ENCODE peak calls at places on chromosomes 3 and 15, in eight cellular contexts. M is WTC11; W is T-helper 9 cell; C is RPMI7951; Z is ovary; G is Caco-2; T is activated naive CD4-positive, alpha-beta T cell treated with anti-CD3 and anti-CD28 coated beads, Interleukin-2, amount 10 ng/mL, durations not matched to agents 7 days and 5 days; Q is glutamatergic neuron. D is an unnamed sample.

GRCh38 chr3:87041191-87041590 is 50.2 kb upstream of the VGLL3 start:
- DNase-seq in Q (no peak), G (no peak), T (no peak), C (no peak), M (no peak), Z (no peak), W (no peak), D (no peak)

GRCh38 chr15:61943992-61944391 is 116.3 kb downstream of the VPS13C start:
- DNase-seq in Z (no peak), C (no peak), M (no peak), G (no peak), W (no peak), Q (no peak), T (no peak), D (no peak)

GRCh38 chr3:132726341-132726823 is 4.2 kb upstream of the NPHP3 start:
- DNase-seq in C (peak), M (no peak), W (no peak), Z (no peak), Q (no peak), T (no peak), G (peak), D (no peak)

GRCh38 chr3:159796226-159796625 is 192.4 kb upstream of the IL12A start:
- DNase-seq in T (no peak), M (no peak), Q (no peak), W (no peak), Z (no peak), C (peak), G (no peak), D (no peak)

GRCh38 chr15:94324117-94324826 is 92.9 kb downstream of the MCTP2 start:
- DNase-seq in M (peak), W (peak), C (peak), T (peak), Z (peak), G (peak), Q (peak), D (peak)

GRCh38 chr3:53880396-53881345 is 1.3 kb downstream of the ACTR8 start:
- DNase-seq in Q (no peak), Z (no peak), M (no peak), T (no peak), C (peak), G (no peak), W (no peak), D (no peak)

GRCh38 chr3:193831495-193832455 is 238.8 kb downstream of the OPA1 start:
- DNase-seq in Z (no peak), Q (no peak), W (no peak), C (no peak), G (no peak), T (no peak), M (no peak), D (no peak)

GRCh38 chr3:174341014-174341413 is 518.1 kb upstream of the NAALADL2 start:
- DNase-seq in G (no peak), Z (no peak), C (no peak), T (no peak), W (no peak), Q (no peak), M (no peak), D (no peak)

GRCh38 chr15:66780172-66780972 is 78.3 kb downstream of the SMAD6 start:
- DNase-seq in G (no peak), T (no peak), Q (no peak), W (no peak), Z (no peak), C (peak), M (no peak), D (no peak)

GRCh38 chr3:62084558-62084957 is 288.8 kb downstream of the FEZF2 start:
- DNase-seq in W (no peak), C (peak), T (no peak), Q (no peak), G (no peak), Z (no peak), M (no peak), D (no peak)

GRCh38 chr15:62896969-62897486 is 145.5 kb upstream of the TPM1 start:
- DNase-seq in Z (peak), M (no peak), G (peak), C (peak), Q (no peak), W (no peak), T (no peak), D (no peak)

GRCh38 chr3:50562866-50563265 is 4.7 kb downstream of the C3orf18 start:
- DNase-seq in W (no peak), T (no peak), C (peak), Z (no peak), M (no peak), Q (no peak), G (no peak), D (no peak)

GRCh38 chr3:54527953-54528352 is 399.9 kb downstream of the LRTM1 start:
- DNase-seq in Q (no peak), G (no peak), W (no peak), T (no peak), Z (no peak), M (no peak), C (peak), D (peak)

GRCh38 chr3:10198761-10199688 is 34.3 kb downstream of the IRAK2 start:
- DNase-seq in W (peak), T (peak), Z (no peak), M (no peak), C (peak), Q (no peak), G (no peak), D (no peak)

GRCh38 chr3:195462308-195462610 is 19.4 kb upstream of the ACAP2 start:
- DNase-seq in W (no peak), Z (no peak), C (no peak), T (no peak), G (no peak), M (no peak), Q (no peak), D (no peak)

GRCh38 chr15:79075256-79075655 is 15.3 kb downstream of the RASGRF1 start:
- DNase-seq in M (no peak), G (no peak), W (no peak), T (no peak), Q (no peak), C (no peak), Z (no peak), D (no peak)

GRCh38 chr15:63348392-63348791 is 33.3 kb downstream of the CA12 start:
- DNase-seq in Q (no peak), Z (peak), T (no peak), M (no peak), C (peak), G (no peak), W (no peak), D (no peak)

GRCh38 chr3:132135628-132136333 is 101.0 kb upstream of the CPNE4 start:
- DNase-seq in W (no peak), M (no peak), G (no peak), Z (no peak), Q (no peak), C (peak), T (no peak), D (no peak)

GRCh38 chr3:125011941-125012340 is 43.9 kb downstream of the HEG1 start:
- DNase-seq in W (no peak), M (no peak), C (no peak), Z (no peak), T (no peak), G (no peak), Q (no peak), D (no peak)

GRCh38 chr3:111072016-111072891 is 638 bp downstream of the NECTIN3 start:
- DNase-seq in T (peak), Z (peak), C (peak), G (no peak), Q (peak), M (peak), W (peak), D (no peak)

GRCh38 chr3:188608401-188608800 is 454.4 kb downstream of the LPP start:
- DNase-seq in G (no peak), Z (no peak), W (no peak), Q (no peak), C (no peak), T (no peak), M (no peak), D (no peak)

GRCh38 chr3:71444028-71444860 is 139.3 kb downstream of the FOXP1 start:
- DNase-seq in W (peak), G (no peak), M (no peak), Q (no peak), C (peak), Z (no peak), T (peak), D (no peak)

GRCh38 chr3:39154323-39155021 is 1.1 kb upstream of the CSRNP1 start:
- DNase-seq in W (no peak), Z (peak), C (no peak), M (peak), Q (peak), T (no peak), G (peak), D (peak)

GRCh38 chr3:112930771-112931170 is 44.1 kb downstream of the CD200R1 start:
- DNase-seq in Z (no peak), G (no peak), M (no peak), T (no peak), Q (no peak), C (no peak), W (no peak), D (no peak)

GRCh38 chr3:60917136-60917535 is 334.1 kb downstream of the FHIT start:
- DNase-seq in C (no peak), Z (peak), T (no peak), Q (no peak), M (no peak), G (no peak), W (no peak), D (no peak)

GRCh38 chr15:90592144-90592887 is 62.6 kb downstream of the CRTC3 start:
- DNase-seq in C (peak), Z (no peak), G (peak), W (no peak), M (no peak), T (no peak), Q (no peak), D (no peak)

GRCh38 chr3:172258616-172259015 is 189.6 kb downstream of the GHSR start:
- DNase-seq in G (no peak), T (no peak), Z (no peak), Q (no peak), W (no peak), M (no peak), C (no peak), D (no peak)

GRCh38 chr3:39136533-39137434 is 16.6 kb downstream of the CSRNP1 start:
- DNase-seq in Q (no peak), M (no peak), Z (no peak), C (no peak), W (no peak), G (no peak), T (no peak), D (no peak)

GRCh38 chr3:110932515-110933095 is 139.0 kb upstream of the NECTIN3 start:
- DNase-seq in G (no peak), C (no peak), W (no peak), M (no peak), Q (no peak), T (no peak), Z (no peak), D (no peak)

GRCh38 chr15:71596672-71597071 is 213.7 kb upstream of the NR2E3 start:
- DNase-seq in W (no peak), G (no peak), Z (peak), M (no peak), C (peak), T (no peak), Q (no peak), D (no peak)

GRCh38 chr15:100592898-100593297 is 9.1 kb downstream of the LINS1 start:
- DNase-seq in Q (no peak), Z (no peak), W (no peak), C (peak), G (no peak), M (no peak), T (peak), D (no peak)